ENCODE peak calls at places on chromosomes 5 and 9, in seven cellular contexts. D is neural progenitor cell, S is hepatocyte, R is H9, B is mammary epithelial cell, Z is DND-41, L is IMR-90. Q is an unnamed sample.

GRCh38 chr9:129464972-129465833 is 155.7 kb downstream of the C9orf50 start:
- DNase-seq in S (no peak), D (no peak), L (peak; percentile 60), R (no peak), B (peak; percentile 66), Z (no peak), Q (no peak)

GRCh38 chr5:22391956-22392355 is 461.2 kb downstream of the CDH12 start:
- DNase-seq in L (no peak), D (no peak), S (no peak), B (no peak), Z (no peak), R (no peak), Q (peak; percentile 11)

GRCh38 chr9:19231126-19232035 is 888 bp downstream of the DENND4C start:
- DNase-seq in B (peak; percentile 37), S (peak; percentile 16), Z (peak; percentile 38), L (peak; percentile 17), R (no peak), D (peak; percentile 50), Q (peak; percentile 4)

GRCh38 chr9:27261517-27262211 is 35.3 kb downstream of the EQTN start:
- DNase-seq in R (no peak), Z (no peak), B (peak; percentile 34), L (peak; percentile 17), S (no peak), D (no peak), Q (peak; percentile 46)

GRCh38 chr5:158484246-158484645 is 615.5 kb downstream of the EBF1 start:
- DNase-seq in D (no peak), Z (no peak), S (peak; percentile 11), L (no peak), B (no peak), R (no peak), Q (no peak)

GRCh38 chr5:53991942-53992341 is 318.4 kb downstream of the ARL15 start:
- DNase-seq in L (no peak), D (no peak), B (no peak), R (no peak), Z (no peak), S (no peak), Q (no peak)

GRCh38 chr5:127492854-127493738 is 24.3 kb upstream of the PRRC1 start:
- DNase-seq in Z (no peak), B (peak; percentile 33), S (peak; percentile 59), R (no peak), L (peak; percentile 36), D (peak; percentile 38), Q (peak; percentile 48)

GRCh38 chr9:110410926-110411325 is 73.3 kb upstream of the TXNDC8 start:
- DNase-seq in L (no peak), S (no peak), B (no peak), Z (peak; percentile 10), D (no peak), R (no peak), Q (no peak)

GRCh38 chr9:134619456-134619982 is 22.1 kb upstream of the COL5A1 start:
- DNase-seq in Z (no peak), L (no peak), R (peak; percentile 14), D (no peak), S (no peak), B (no peak), Q (no peak)

GRCh38 chr5:106121972-106122605 is 1548.6 kb downstream of the EFNA5 start:
- DNase-seq in R (peak; percentile 71), Z (peak; percentile 26), D (peak; percentile 22), B (peak; percentile 12), S (peak; percentile 9), L (peak; percentile 4), Q (peak; percentile 60)

GRCh38 chr9:126880226-126880946 is 19.9 kb downstream of the ZBTB34 start:
- DNase-seq in D (no peak), S (no peak), B (no peak), L (no peak), Z (no peak), R (no peak), Q (no peak)

GRCh38 chr9:127204771-127205470 is 59.7 kb upstream of the GARNL3 start:
- DNase-seq in L (peak; percentile 49), S (peak; percentile 43), D (no peak), B (no peak), R (peak; percentile 38), Z (peak; percentile 9), Q (peak; percentile 33)

GRCh38 chr9:134657666-134658377 is 16.2 kb downstream of the COL5A1 start:
- DNase-seq in B (no peak), R (no peak), D (no peak), L (no peak), Z (no peak), S (no peak), Q (no peak)

GRCh38 chr5:120137582-120137981 is 326.5 kb upstream of the PRR16 start:
- DNase-seq in Z (no peak), D (no peak), R (no peak), B (no peak), L (no peak), S (no peak), Q (no peak)

GRCh38 chr5:160023883-160024635 is 15.1 kb downstream of the TTC1 start:
- DNase-seq in S (no peak), R (no peak), L (no peak), Z (no peak), B (no peak), D (no peak), Q (no peak)

GRCh38 chr5:43731573-43731972 is 128.6 kb downstream of the NNT start:
- DNase-seq in R (no peak), L (no peak), B (no peak), S (no peak), Z (no peak), D (no peak), Q (no peak)

GRCh38 chr5:103461223-103461622 is 101.4 kb downstream of the NUDT12 start:
- DNase-seq in D (no peak), B (peak; percentile 26), L (peak; percentile 64), S (no peak), Z (no peak), R (no peak), Q (peak; percentile 93)

GRCh38 chr5:2283481-2284045 is 400.8 kb upstream of the IRX4 start:
- DNase-seq in D (no peak), L (no peak), R (no peak), B (no peak), Z (no peak), S (no peak), Q (no peak)

GRCh38 chr5:136374003-136374402 is 8.7 kb upstream of the TRPC7 start:
- DNase-seq in S (peak; percentile 30), D (peak; percentile 45), B (peak; percentile 71), L (peak; percentile 12), Z (no peak), R (no peak), Q (peak; percentile 64)

GRCh38 chr5:88930336-88930735 is 47.4 kb upstream of the MEF2C start:
- DNase-seq in D (no peak), L (no peak), B (no peak), R (no peak), S (no peak), Z (no peak), Q (no peak)

GRCh38 chr9:36894695-36895310 is 139.3 kb downstream of the PAX5 start:
- DNase-seq in S (no peak), Z (no peak), D (no peak), L (no peak), B (no peak), R (peak; percentile 21), Q (no peak)

GRCh38 chr5:141773779-141774531 is 91.9 kb upstream of the ARAP3 start:
- DNase-seq in R (no peak), S (no peak), Z (no peak), B (no peak), D (no peak), L (no peak), Q (no peak)

GRCh38 chr9:133535285-133535877 is 877 bp downstream of the ADAMTSL2 start:
- DNase-seq in B (no peak), L (no peak), Z (no peak), D (no peak), R (no peak), S (no peak), Q (no peak)

GRCh38 chr9:130932220-130933069 is 6.6 kb downstream of the FIBCD1 start:
- DNase-seq in B (no peak), L (peak; percentile 75), Z (no peak), D (peak; percentile 59), R (peak; percentile 60), S (peak; percentile 63), Q (peak; percentile 48)
- TF ChIP-seq CTCF in B (peak; percentile 25), L (peak; percentile 32), Z (no peak), D (peak; percentile 25), R (peak; percentile 31), S (no peak), Q (peak; percentile 49)

GRCh38 chr9:112487799-112488345 is 1.2 kb downstream of the KIAA1958 start:
- DNase-seq in L (no peak), S (peak; percentile 13), D (peak; percentile 31), B (peak; percentile 3), R (no peak), Z (no peak), Q (peak; percentile 5)
- H3K27ac ChIP-seq in L (no peak overlapping the region), S (peak overlapping the region; percentile 85), D (peak overlapping the region; percentile 95), B (no peak overlapping the region), R (no peak overlapping the region), Z (peak overlapping the region; percentile 72), Q (no peak overlapping the region)

DNA sequence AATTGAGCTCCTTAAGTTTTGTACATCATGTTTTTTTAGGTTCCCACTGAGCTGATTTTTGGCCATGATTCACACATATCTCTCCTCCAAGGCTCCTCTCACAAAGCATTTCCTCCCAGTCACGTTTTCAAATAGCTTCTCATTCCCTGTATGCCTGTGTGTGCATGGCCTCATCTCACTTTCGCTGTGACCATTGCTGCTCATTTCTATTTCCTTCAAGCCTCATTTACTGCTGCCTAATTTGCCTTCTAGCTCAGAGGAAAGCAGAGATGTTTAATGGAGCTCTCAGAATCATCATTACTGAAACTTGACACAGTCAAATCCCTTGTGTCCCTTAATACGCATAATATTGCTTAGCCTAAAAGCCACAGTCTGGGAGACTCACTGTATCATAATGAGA is 278.4 kb upstream of the PTGER4 start:
- DNase-seq in D (no peak), R (no peak), L (no peak), S (no peak), B (no peak), Z (no peak), Q (no peak)
- H2AFZ ChIP-seq in D (peak overlapping the region; percentile 66), R (no peak overlapping the region), L (no peak overlapping the region), S (no peak overlapping the region), B (no peak overlapping the region), Z (peak overlapping the region; percentile 28), Q (no peak overlapping the region)

GRCh38 chr5:56314536-56314935 is 81.4 kb upstream of the ANKRD55 start:
- DNase-seq in R (peak; percentile 38), L (no peak), D (peak; percentile 12), S (peak; percentile 39), B (no peak), Z (no peak), Q (peak; percentile 7)
- TF ChIP-seq CTCF in R (peak; percentile 59), L (peak; percentile 10), D (peak; percentile 39), S (peak; percentile 25), B (peak; percentile 25), Z (peak; percentile 39), Q (peak; percentile 48)

DNA sequence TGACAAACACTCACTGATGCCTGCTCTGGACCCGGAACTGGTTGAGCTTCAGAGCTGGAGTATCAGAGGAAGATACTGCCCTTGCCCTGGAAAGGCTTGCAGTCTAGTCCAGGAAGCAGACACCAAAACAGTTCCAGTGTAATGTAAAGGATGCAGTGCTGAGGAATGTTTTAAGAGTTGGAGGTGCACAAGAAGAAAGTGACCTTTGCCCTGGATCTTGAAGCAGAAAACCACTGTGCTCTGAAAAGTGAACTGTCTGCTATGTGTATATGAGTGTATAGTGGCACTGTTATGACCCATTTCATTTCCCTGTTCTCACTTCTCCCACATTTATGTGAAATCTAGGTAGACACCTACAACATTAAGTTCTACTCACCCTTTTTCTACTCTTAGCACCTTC is 2.1 kb downstream of the ZNF346 start:
- DNase-seq in B (no peak), Z (no peak), L (no peak), D (no peak), R (no peak), S (no peak), Q (no peak)
- H3K27ac ChIP-seq in B (no peak overlapping the region), Z (no peak overlapping the region), L (no peak overlapping the region), D (no peak overlapping the region), R (no peak overlapping the region), S (no peak overlapping the region), Q (no peak overlapping the region)